ENCODE peak calls at places on chromosomes 2 and 18, in six cellular contexts. One of them, this sample, is unnamed.
A peak's percentile ranks its signal among the peaks of the same experiment; 100 is the strongest.

GRCh38 chr18:7770903-7771302 is 203.8 kb downstream of the PTPRM start:
- DNase-seq in HCT116: no peak
- DNase-seq in HL-60: no peak
- DNase-seq in HepG2: no peak
- DNase-seq in K562: no peak
- DNase-seq in GM12878: no peak
- DNase-seq in this sample: no peak

GRCh38 chr2:95034221-95034620 is 8.7 kb downstream of the MAL start:
- DNase-seq in K562: no peak
- DNase-seq in HL-60: no peak
- DNase-seq in HCT116: no peak
- DNase-seq in GM12878: no peak
- DNase-seq in HepG2: no peak
- DNase-seq in this sample: no peak

GRCh38 chr18:23992119-23992940 is 22.2 kb upstream of the TTC39C start:
- DNase-seq in HepG2: no peak
- DNase-seq in GM12878: no peak
- DNase-seq in HCT116: no peak
- DNase-seq in HL-60: no peak
- DNase-seq in K562: no peak
- DNase-seq in this sample: no peak

GRCh38 chr18:46672062-46672970 is 15.3 kb upstream of the LOXHD1 start:
- DNase-seq in HepG2: no peak
- DNase-seq in HCT116: no peak
- DNase-seq in HL-60: no peak
- DNase-seq in GM12878: no peak
- DNase-seq in K562: no peak
- DNase-seq in this sample: peak; percentile 35

GRCh38 chr2:150570712-150571111 is 83.2 kb upstream of the RND3 start:
- DNase-seq in HCT116: no peak
- DNase-seq in GM12878: no peak
- DNase-seq in K562: no peak
- DNase-seq in HepG2: no peak
- DNase-seq in HL-60: no peak
- DNase-seq in this sample: no peak

GRCh38 chr18:11175266-11175947 is 26.0 kb upstream of the PIEZO2 start:
- DNase-seq in HCT116: no peak
- DNase-seq in HepG2: no peak
- DNase-seq in K562: no peak
- DNase-seq in HL-60: no peak
- DNase-seq in GM12878: no peak
- DNase-seq in this sample: no peak

GRCh38 chr2:183215917-183216316 is 91.7 kb downstream of the NUP35 start:
- DNase-seq in K562: no peak
- DNase-seq in HepG2: no peak
- DNase-seq in HCT116: no peak
- DNase-seq in HL-60: no peak
- DNase-seq in GM12878: no peak
- DNase-seq in this sample: no peak

GRCh38 chr18:32122039-32122438 is 30.4 kb downstream of the RNF138 start:
- DNase-seq in GM12878: no peak
- DNase-seq in HCT116: no peak
- DNase-seq in HepG2: peak; percentile 9
- DNase-seq in HL-60: no peak
- DNase-seq in K562: no peak
- DNase-seq in this sample: no peak

GRCh38 chr2:137969418-137969765 is 5.1 kb downstream of the HNMT start:
- DNase-seq in HL-60: peak; percentile 7
- DNase-seq in K562: no peak
- DNase-seq in HepG2: no peak
- DNase-seq in HCT116: no peak
- DNase-seq in GM12878: no peak
- DNase-seq in this sample: no peak

GRCh38 chr2:43576983-43577892 is 18.6 kb downstream of the THADA start:
- DNase-seq in HCT116: no peak
- DNase-seq in GM12878: no peak
- DNase-seq in K562: peak; percentile 43
- DNase-seq in HL-60: no peak
- DNase-seq in HepG2: peak; percentile 63
- DNase-seq in this sample: peak; percentile 61

GRCh38 chr18:62897153-62897552 is 181.8 kb downstream of the PHLPP1 start:
- DNase-seq in HepG2: no peak
- DNase-seq in HCT116: no peak
- DNase-seq in HL-60: no peak
- DNase-seq in GM12878: no peak
- DNase-seq in K562: no peak
- DNase-seq in this sample: no peak

GRCh38 chr18:13136056-13136688 is 82.4 kb upstream of the LDLRAD4 start:
- DNase-seq in HepG2: no peak
- DNase-seq in HCT116: no peak
- DNase-seq in HL-60: no peak
- DNase-seq in K562: peak; percentile 3
- DNase-seq in GM12878: no peak
- DNase-seq in this sample: no peak

GRCh38 chr2:64859208-64860161 is 129.7 kb upstream of the SLC1A4 start:
- DNase-seq in GM12878: no peak
- DNase-seq in K562: peak; percentile 92
- DNase-seq in HepG2: no peak
- DNase-seq in HL-60: peak; percentile 85
- DNase-seq in HCT116: peak; percentile 63
- DNase-seq in this sample: peak; percentile 81

GRCh38 chr2:168432565-168433186 is 23.4 kb upstream of the CERS6 start:
- DNase-seq in GM12878: peak; percentile 65
- DNase-seq in HL-60: no peak
- DNase-seq in HCT116: no peak
- DNase-seq in K562: no peak
- DNase-seq in HepG2: no peak
- DNase-seq in this sample: no peak

GRCh38 chr2:222424281-222424728 is at the start of gene SGPP2:
- DNase-seq in GM12878: no peak
- DNase-seq in K562: no peak
- DNase-seq in HCT116: no peak
- DNase-seq in HL-60: no peak
- DNase-seq in HepG2: no peak
- DNase-seq in this sample: peak; percentile 70

GRCh38 chr2:25375371-25375988 is 33.8 kb upstream of the DNMT3A start:
- DNase-seq in K562: no peak
- DNase-seq in HepG2: no peak
- DNase-seq in GM12878: no peak
- DNase-seq in HL-60: peak; percentile 15
- DNase-seq in HCT116: no peak
- DNase-seq in this sample: no peak

GRCh38 chr2:210584834-210585233 is 28.4 kb downstream of the CPS1 start:
- DNase-seq in HL-60: no peak
- DNase-seq in HCT116: peak; percentile 47
- DNase-seq in K562: no peak
- DNase-seq in HepG2: peak; percentile 55
- DNase-seq in GM12878: no peak
- DNase-seq in this sample: peak; percentile 6

GRCh38 chr2:46327627-46328026 is 30.4 kb downstream of the EPAS1 start:
- DNase-seq in HCT116: no peak
- DNase-seq in HL-60: no peak
- DNase-seq in K562: peak; percentile 40
- DNase-seq in GM12878: no peak
- DNase-seq in HepG2: no peak
- DNase-seq in this sample: no peak
- TF ChIP-seq CTCF in HCT116: peak; percentile 25
- TF ChIP-seq CTCF in HL-60: no peak
- TF ChIP-seq CTCF in K562: peak; percentile 45
- TF ChIP-seq CTCF in GM12878: peak; percentile 29
- TF ChIP-seq CTCF in HepG2: peak; percentile 51
- TF ChIP-seq CTCF in this sample: peak; percentile 58

GRCh38 chr2:170973492-170974303 is 44.6 kb downstream of the GORASP2 start:
- DNase-seq in K562: peak; percentile 99
- DNase-seq in HCT116: peak; percentile 62
- DNase-seq in HL-60: peak; percentile 75
- DNase-seq in GM12878: peak; percentile 64
- DNase-seq in HepG2: peak; percentile 83
- DNase-seq in this sample: peak; percentile 88
- TF ChIP-seq POLR2AphosphoS5 in K562: peak; percentile 67
- TF ChIP-seq POLR2AphosphoS5 in HCT116: peak; percentile 72
- TF ChIP-seq POLR2AphosphoS5 in HL-60: peak; percentile 45
- TF ChIP-seq POLR2AphosphoS5 in GM12878: peak; percentile 65
- TF ChIP-seq POLR2AphosphoS5 in HepG2: peak; percentile 27
- TF ChIP-seq POLR2AphosphoS5 in this sample: peak; percentile 40

DNA sequence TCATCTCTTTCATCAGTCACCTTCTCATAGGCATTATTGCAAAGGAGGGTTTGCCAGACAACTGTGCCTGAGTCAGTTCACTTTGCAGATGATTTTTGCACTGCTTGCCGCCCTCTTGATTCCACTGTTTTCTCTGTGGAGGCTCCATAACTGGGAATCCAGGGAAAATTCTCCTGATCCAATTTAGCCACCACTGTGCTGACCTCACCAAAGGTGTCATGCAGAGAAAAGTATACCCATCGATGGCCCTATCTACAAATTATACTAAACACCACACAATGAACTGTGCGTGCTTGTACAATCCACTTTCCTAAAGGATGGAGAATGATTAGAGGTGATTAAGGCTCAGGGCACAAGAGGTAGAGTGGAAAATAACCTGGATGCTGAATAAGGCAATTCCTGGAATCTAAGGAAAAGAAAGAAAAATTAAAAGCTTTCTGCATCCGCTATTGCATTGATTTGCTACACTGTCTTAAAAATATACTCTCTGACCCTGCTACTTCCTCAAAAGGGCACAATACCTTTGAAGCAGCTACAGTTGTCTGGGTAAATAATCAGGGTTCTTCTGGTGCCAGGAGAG is 409.4 kb downstream of the RIT2 start:
- DNase-seq in K562: no peak
- DNase-seq in GM12878: no peak
- DNase-seq in HepG2: no peak
- DNase-seq in HCT116: no peak
- DNase-seq in HL-60: no peak
- DNase-seq in this sample: no peak
- TF ChIP-seq REST in K562: no peak
- TF ChIP-seq REST in GM12878: no peak
- TF ChIP-seq REST in HepG2: no peak
- TF ChIP-seq REST in HCT116: no peak
- TF ChIP-seq REST in HL-60: no peak
- TF ChIP-seq REST in this sample: no peak

GRCh38 chr2:68744517-68744916 is 9.9 kb downstream of the ARHGAP25 start:
- DNase-seq in HCT116: no peak
- DNase-seq in K562: no peak
- DNase-seq in GM12878: no peak
- DNase-seq in HepG2: no peak
- DNase-seq in HL-60: no peak
- DNase-seq in this sample: peak; percentile 24
- TF ChIP-seq CTCF in HCT116: no peak
- TF ChIP-seq CTCF in K562: no peak
- TF ChIP-seq CTCF in GM12878: no peak
- TF ChIP-seq CTCF in HepG2: no peak
- TF ChIP-seq CTCF in HL-60: no peak
- TF ChIP-seq CTCF in this sample: no peak

GRCh38 chr2:120825370-120826259 is 89.9 kb downstream of the GLI2 start:
- DNase-seq in HL-60: no peak
- DNase-seq in HepG2: no peak
- DNase-seq in GM12878: no peak
- DNase-seq in HCT116: no peak
- DNase-seq in K562: no peak
- DNase-seq in this sample: no peak
- TF ChIP-seq POLR2AphosphoS5 in HL-60: no peak
- TF ChIP-seq POLR2AphosphoS5 in HepG2: no peak
- TF ChIP-seq POLR2AphosphoS5 in GM12878: no peak
- TF ChIP-seq POLR2AphosphoS5 in HCT116: no peak
- TF ChIP-seq POLR2AphosphoS5 in K562: no peak
- TF ChIP-seq POLR2AphosphoS5 in this sample: no peak

GRCh38 chr2:45895477-45895876 is 244.0 kb downstream of the PRKCE start:
- DNase-seq in HL-60: no peak
- DNase-seq in HepG2: no peak
- DNase-seq in K562: no peak
- DNase-seq in HCT116: no peak
- DNase-seq in GM12878: no peak
- DNase-seq in this sample: no peak
- TF ChIP-seq REST in HL-60: no peak
- TF ChIP-seq REST in HepG2: no peak
- TF ChIP-seq REST in K562: no peak
- TF ChIP-seq REST in HCT116: no peak
- TF ChIP-seq REST in GM12878: no peak
- TF ChIP-seq REST in this sample: no peak

DNA sequence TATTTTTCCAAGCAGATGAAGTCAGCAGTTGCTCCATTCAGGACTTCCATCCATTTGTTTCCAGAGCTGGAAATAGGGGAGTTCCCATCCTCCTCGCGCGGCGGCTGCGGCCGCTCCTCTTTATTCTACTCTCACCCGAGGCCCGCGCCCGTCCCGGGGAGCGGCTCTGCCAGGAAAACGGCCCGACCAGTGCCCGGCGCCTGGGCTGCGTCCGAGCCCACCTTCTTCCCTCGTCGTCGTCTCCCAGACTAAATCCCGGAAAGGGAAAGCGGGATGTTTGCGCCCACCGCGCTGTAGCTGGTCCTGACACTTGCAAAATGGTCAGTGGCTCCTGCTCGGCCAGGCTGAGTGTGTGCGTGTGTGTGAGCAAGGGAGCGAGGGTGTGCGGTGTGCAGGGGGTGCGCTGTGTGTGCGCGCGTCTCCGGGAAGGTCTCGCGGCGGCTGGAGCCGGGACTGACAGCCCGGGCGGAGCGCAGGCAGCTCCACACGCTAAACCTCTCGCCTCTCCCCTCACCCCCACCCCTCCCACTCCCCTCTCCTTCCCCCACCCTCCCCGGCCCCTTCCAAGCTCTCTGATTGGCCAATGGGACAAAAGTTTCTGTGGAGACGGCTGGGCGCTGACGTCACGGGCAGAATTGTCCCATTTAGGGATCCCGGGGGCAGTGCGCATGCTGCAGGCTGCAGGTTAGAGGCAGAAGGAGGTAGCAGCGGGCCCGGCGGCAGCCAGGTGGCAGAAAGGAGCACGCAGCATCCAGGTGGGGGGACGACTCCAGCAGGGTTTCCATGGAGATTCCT is at the start of gene NOL4:
- DNase-seq in K562: no peak
- DNase-seq in HepG2: peak; percentile 51
- DNase-seq in HL-60: no peak
- DNase-seq in HCT116: no peak
- DNase-seq in GM12878: no peak
- DNase-seq in this sample: peak; percentile 99
- TF ChIP-seq CTCF in K562: no peak
- TF ChIP-seq CTCF in HepG2: peak; percentile 74
- TF ChIP-seq CTCF in HL-60: no peak
- TF ChIP-seq CTCF in HCT116: no peak
- TF ChIP-seq CTCF in GM12878: peak; percentile 51
- TF ChIP-seq CTCF in this sample: peak; percentile 92

DNA sequence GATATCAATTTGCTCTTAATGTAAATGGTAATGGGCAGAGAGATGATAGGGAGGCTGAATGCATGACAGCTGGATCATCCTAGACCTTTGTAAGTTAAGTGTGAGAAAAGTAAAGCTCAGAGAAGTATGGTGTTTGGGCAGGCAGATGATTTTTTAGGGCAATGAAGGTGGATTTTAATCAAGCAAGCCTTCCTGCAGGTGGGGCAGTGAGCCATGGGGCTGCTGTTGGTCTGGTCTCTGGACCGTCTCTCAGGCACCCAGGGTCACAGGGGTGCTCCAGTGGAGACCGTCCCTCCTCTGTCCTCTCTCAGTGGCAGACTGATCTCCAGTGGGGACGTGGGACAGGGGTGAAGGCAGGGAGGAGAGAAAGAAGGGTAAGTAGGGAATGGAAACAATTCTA is 69.8 kb upstream of the STK17B start:
- DNase-seq in GM12878: no peak
- DNase-seq in HepG2: no peak
- DNase-seq in K562: no peak
- DNase-seq in HCT116: no peak
- DNase-seq in HL-60: no peak
- DNase-seq in this sample: peak; percentile 9
- TF ChIP-seq POLR2AphosphoS5 in GM12878: no peak
- TF ChIP-seq POLR2AphosphoS5 in HepG2: no peak
- TF ChIP-seq POLR2AphosphoS5 in K562: no peak
- TF ChIP-seq POLR2AphosphoS5 in HCT116: no peak
- TF ChIP-seq POLR2AphosphoS5 in HL-60: no peak
- TF ChIP-seq POLR2AphosphoS5 in this sample: no peak

This sample was measured in GM23338.